ENCODE peak calls at places on chromosomes 12 and 14, in nine cellular contexts. N is upper lobe of right lung, U is adipocyte, E is neuronal stem cell, Z is posterior cingulate gyrus, S is aorta, R is C1 segment of cervical spinal cord, I is left ventricle myocardium superior, K is hepatocyte. A is an unnamed sample.

GRCh38 chr12:33977887-33978286 is 44.4 kb upstream of the ALG10 start:
- DNase-seq in N (no peak), I (no peak), S (no peak), K (no peak), Z (no peak), U (no peak), R (no peak), E (no peak), A (no peak)

GRCh38 chr14:69247691-69248440 is 12.1 kb upstream of the GALNT16 start:
- DNase-seq in S (no peak), N (no peak), I (no peak), U (peak), K (no peak), R (no peak), Z (no peak), E (no peak), A (no peak)

GRCh38 chr12:116765271-116765670 is 27.2 kb downstream of the RNFT2 start:
- DNase-seq in R (no peak), S (no peak), I (no peak), E (no peak), Z (no peak), N (no peak), K (no peak), U (no peak), A (no peak)

GRCh38 chr14:77158175-77158908 is 16.8 kb upstream of the ZDHHC22 start:
- DNase-seq in U (peak), Z (peak), K (peak), N (no peak), R (peak), I (peak), E (peak), S (peak), A (peak)

GRCh38 chr12:76952995-76953394 is 74.2 kb upstream of the CSRP2 start:
- DNase-seq in R (no peak), I (no peak), U (no peak), N (no peak), K (peak), E (no peak), Z (no peak), S (no peak), A (no peak)

GRCh38 chr12:18068355-18068754 is 21.6 kb downstream of the RERGL start:
- DNase-seq in E (no peak), N (no peak), I (no peak), R (no peak), S (no peak), U (no peak), Z (no peak), K (no peak), A (no peak)

GRCh38 chr12:49974231-49974675 is 1.5 kb downstream of the AQP6 start:
- DNase-seq in K (peak), N (peak), R (peak), I (peak), S (peak), E (no peak), Z (peak), U (peak), A (peak)

GRCh38 chr12:123270380-123271181 is 1.1 kb downstream of the CDK2AP1 start:
- DNase-seq in K (peak), R (peak), E (no peak), I (peak), Z (no peak), U (peak), N (peak), S (peak), A (no peak)

A was measured in dorsolateral prefrontal cortex.